ENCODE peak calls at places on chromosomes 1 and 21, in five cellular contexts. J, L, A, X and I are unnamed samples.

GRCh38 chr21:34861302-34861701 is 187.8 kb downstream of the RUNX1 start:
- DNase-seq in J (no peak), L (no peak), A (no peak), X (no peak), I (no peak)

GRCh38 chr1:228778946-228779345 is 43.7 kb downstream of the RHOU start:
- DNase-seq in J (no peak), L (no peak), A (no peak), X (no peak), I (no peak)

GRCh38 chr1:203597386-203598040 is 29.1 kb upstream of the ATP2B4 start:
- DNase-seq in J (peak; percentile 48), L (no peak), A (peak; percentile 79), X (no peak), I (no peak)

GRCh38 chr1:9891207-9891606 is 18.9 kb downstream of the CTNNBIP1 start:
- DNase-seq in J (peak; percentile 22), L (no peak), A (no peak), X (peak; percentile 22), I (no peak)

GRCh38 chr1:90434460-90434859 is 282.6 kb downstream of the BARHL2 start:
- DNase-seq in J (no peak), L (no peak), A (peak; percentile 20), X (no peak), I (no peak)

GRCh38 chr1:40078512-40079333 is 18.3 kb downstream of the PPT1 start:
- DNase-seq in J (no peak), L (peak; percentile 64), A (peak; percentile 65), X (no peak), I (no peak)

GRCh38 chr1:174964261-174964984 is 35.3 kb upstream of the CACYBP start:
- DNase-seq in J (no peak), L (peak; percentile 28), A (no peak), X (no peak), I (no peak)

GRCh38 chr1:195981448-195982139 is 626.6 kb downstream of the KCNT2 start:
- DNase-seq in J (no peak), L (no peak), A (no peak), X (no peak), I (no peak)

GRCh38 chr1:181334724-181335123 is 148.6 kb upstream of the CACNA1E start:
- DNase-seq in J (no peak), L (no peak), A (no peak), X (no peak), I (no peak)

GRCh38 chr1:51253691-51254090 is 17.6 kb downstream of the RNF11 start:
- DNase-seq in J (no peak), L (no peak), A (no peak), X (no peak), I (no peak)

GRCh38 chr1:205396972-205397616 is 24.8 kb downstream of the LEMD1 start:
- DNase-seq in J (no peak), L (peak; percentile 10), A (peak; percentile 86), X (no peak), I (no peak)

GRCh38 chr1:22536506-22536905 is 26.8 kb upstream of the EPHA8 start:
- DNase-seq in J (peak; percentile 26), L (no peak), A (peak; percentile 13), X (peak; percentile 2), I (no peak)

GRCh38 chr1:1137256-1138045 is 21.6 kb upstream of the C1orf159 start:
- DNase-seq in J (no peak), L (peak; percentile 70), A (no peak), X (no peak), I (no peak)

GRCh38 chr1:239951518-239952130 is 140.1 kb upstream of the FMN2 start:
- DNase-seq in J (no peak), L (peak; percentile 51), A (peak; percentile 68), X (no peak), I (no peak)

GRCh38 chr1:162951553-162952315 is 90.8 kb upstream of the CCDC190 start:
- DNase-seq in J (no peak), L (no peak), A (peak; percentile 27), X (no peak), I (no peak)